ENCODE peak calls at places on chromosomes 5 and 9, in seven cellular contexts. F is HepG2, C is SK-N-SH, Y is HCT116, Q is K562, E is H1, K is GM12878. N is an unnamed sample.

GRCh38 chr9:31608413-31608812 is 776.0 kb upstream of the ACO1 start:
- DNase-seq in E (no peak), Q (no peak), C (no peak), F (no peak), Y (no peak), K (no peak), N (no peak)

GRCh38 chr5:139836469-139837208 is 41.0 kb downstream of the PSD2 start:
- DNase-seq in Q (no peak), E (no peak), F (no peak), K (no peak), C (no peak), Y (no peak), N (no peak)

GRCh38 chr5:94853122-94853521 is 234.7 kb downstream of the SLF1 start:
- DNase-seq in F (no peak), E (no peak), C (no peak), Q (no peak), K (no peak), Y (no peak), N (no peak)

GRCh38 chr5:17374973-17375844 is 122.8 kb upstream of the TAF11L2 start:
- DNase-seq in F (peak; percentile 21), Y (no peak), E (peak; percentile 47), Q (no peak), K (no peak), C (peak; percentile 49), N (no peak)

GRCh38 chr9:33294670-33295432 is 4.5 kb downstream of the NFX1 start:
- DNase-seq in F (no peak), C (no peak), K (no peak), Y (no peak), E (no peak), Q (no peak), N (no peak)

GRCh38 chr5:165296401-165297130 is 1791.1 kb downstream of the MAT2B start:
- DNase-seq in F (no peak), E (no peak), K (no peak), Y (no peak), Q (no peak), C (no peak), N (no peak)

GRCh38 chr5:125342938-125343401 is 596.5 kb upstream of the ZNF608 start:
- DNase-seq in K (no peak), E (no peak), Q (no peak), F (no peak), C (no peak), Y (no peak), N (no peak)

GRCh38 chr5:56638061-56638621 is 177.2 kb upstream of the MAP3K1 start:
- DNase-seq in Q (no peak), Y (no peak), E (no peak), C (peak; percentile 20), K (no peak), F (peak; percentile 94), N (no peak)

GRCh38 chr5:31990701-31991110 is 183.4 kb downstream of the GOLPH3 start:
- DNase-seq in Y (no peak), K (no peak), Q (no peak), C (no peak), E (no peak), F (no peak), N (no peak)

GRCh38 chr9:6692891-6693361 is 47.4 kb upstream of the GLDC start:
- DNase-seq in Q (no peak), F (no peak), Y (no peak), C (no peak), K (no peak), E (no peak), N (no peak)

GRCh38 chr9:79242489-79242888 is 329.3 kb upstream of the TLE4 start:
- DNase-seq in C (no peak), Q (no peak), F (no peak), Y (no peak), K (no peak), E (no peak), N (no peak)

GRCh38 chr5:110769282-110769681 is 30.5 kb downstream of the SLC25A46 start:
- DNase-seq in Q (no peak), F (no peak), Y (no peak), K (no peak), E (no peak), C (no peak), N (no peak)

GRCh38 chr5:35484241-35484640 is 133.4 kb upstream of the SPEF2 start:
- DNase-seq in C (no peak), Y (no peak), F (no peak), K (no peak), Q (no peak), E (no peak), N (no peak)

GRCh38 chr5:66872688-66873333 is 276.6 kb downstream of the MAST4 start:
- DNase-seq in F (no peak), Q (no peak), Y (no peak), C (no peak), K (no peak), E (no peak), N (no peak)

GRCh38 chr9:111983484-111983908 is 86.9 kb downstream of the UGCG start:
- DNase-seq in F (no peak), Y (no peak), C (no peak), Q (no peak), K (peak; percentile 94), E (no peak), N (no peak)

GRCh38 chr5:78819707-78820106 is 165.4 kb downstream of the ARSB start:
- DNase-seq in F (no peak), K (no peak), E (no peak), Q (no peak), Y (no peak), C (no peak), N (no peak)

GRCh38 chr5:103849934-103850333 is 287.3 kb upstream of the NUDT12 start:
- DNase-seq in Y (peak; percentile 73), K (peak; percentile 7), C (no peak), Q (no peak), E (no peak), F (no peak), N (peak; percentile 42)

GRCh38 chr9:127004946-127005769 is 90.6 kb downstream of the RALGPS1 start:
- DNase-seq in Q (no peak), E (no peak), C (no peak), K (peak; percentile 98), F (no peak), Y (no peak), N (no peak)

GRCh38 chr5:169716287-169716686 is 79.2 kb downstream of the DOCK2 start:
- DNase-seq in K (no peak), C (no peak), Q (no peak), Y (no peak), F (no peak), E (no peak), N (no peak)

GRCh38 chr9:69674112-69674511 is 1.9 kb upstream of the APBA1 start:
- DNase-seq in F (no peak), E (no peak), K (no peak), Q (no peak), Y (peak; percentile 16), C (no peak), N (no peak)

GRCh38 chr5:158978061-158978745 is 121.5 kb downstream of the EBF1 start:
- DNase-seq in F (no peak), Y (no peak), Q (no peak), C (no peak), K (no peak), E (no peak), N (no peak)

GRCh38 chr9:130713286-130713975 is 19.9 kb downstream of the EXOSC2 start:
- DNase-seq in E (no peak), C (no peak), Q (no peak), Y (no peak), F (no peak), K (no peak), N (no peak)

GRCh38 chr9:114231218-114232090 is 76.1 kb downstream of the COL27A1 start:
- DNase-seq in Q (no peak), Y (no peak), K (no peak), F (no peak), C (peak; percentile 65), E (no peak), N (no peak)

GRCh38 chr9:118594428-118594827 is 774.8 kb downstream of the BRINP1 start:
- DNase-seq in F (no peak), Q (no peak), E (no peak), Y (no peak), C (no peak), K (no peak), N (no peak)

GRCh38 chr9:14168381-14168780 is 145.6 kb downstream of the NFIB start:
- DNase-seq in K (no peak), C (no peak), Y (no peak), F (no peak), Q (no peak), E (no peak), N (no peak)

GRCh38 chr9:95192631-95193030 is 124.9 kb downstream of the FANCC start:
- DNase-seq in E (no peak), C (no peak), F (no peak), Q (no peak), K (no peak), Y (no peak), N (no peak)

GRCh38 chr9:95185931-95186330 is 131.6 kb downstream of the FANCC start:
- DNase-seq in C (no peak), K (no peak), E (no peak), F (no peak), Y (no peak), Q (no peak), N (no peak)

GRCh38 chr9:95188459-95188858 is 129.1 kb downstream of the FANCC start:
- DNase-seq in K (no peak), E (no peak), Y (no peak), F (no peak), C (no peak), Q (no peak), N (no peak)

GRCh38 chr9:95190413-95190812 is 127.1 kb downstream of the FANCC start:
- DNase-seq in E (no peak), Q (no peak), F (no peak), C (no peak), K (no peak), Y (no peak), N (no peak)

GRCh38 chr9:95189230-95190098 is 128.0 kb downstream of the FANCC start:
- DNase-seq in C (peak; percentile 30), Y (no peak), K (no peak), F (peak; percentile 35), E (no peak), Q (no peak), N (no peak)
- H3K27ac ChIP-seq in C (peak overlapping the region; percentile 62), Y (no peak overlapping the region), K (no peak overlapping the region), F (no peak overlapping the region), E (no peak overlapping the region), Q (no peak overlapping the region), N (no peak overlapping the region)

GRCh38 chr5:134837530-134838181 is 8.1 kb upstream of the C5orf24 start:
- DNase-seq in Y (no peak), C (no peak), F (peak; percentile 50), K (no peak), E (no peak), Q (no peak), N (no peak)
- H3K4me3 ChIP-seq in Y (no peak overlapping the region), C (no peak overlapping the region), F (no peak overlapping the region), K (no peak overlapping the region), E (no peak overlapping the region), Q (no peak overlapping the region), N (no peak overlapping the region)

GRCh38 chr5:10331341-10331796 is 22.1 kb upstream of the MARCHF6 start:
- DNase-seq in F (peak; percentile 89), K (no peak), C (no peak), Y (no peak), E (no peak), Q (no peak), N (no peak)
- TF ChIP-seq SIN3A in F (no peak), K (no peak), C (no peak), Y (no peak), E (no peak), Q (no peak), N (no peak)

DNA sequence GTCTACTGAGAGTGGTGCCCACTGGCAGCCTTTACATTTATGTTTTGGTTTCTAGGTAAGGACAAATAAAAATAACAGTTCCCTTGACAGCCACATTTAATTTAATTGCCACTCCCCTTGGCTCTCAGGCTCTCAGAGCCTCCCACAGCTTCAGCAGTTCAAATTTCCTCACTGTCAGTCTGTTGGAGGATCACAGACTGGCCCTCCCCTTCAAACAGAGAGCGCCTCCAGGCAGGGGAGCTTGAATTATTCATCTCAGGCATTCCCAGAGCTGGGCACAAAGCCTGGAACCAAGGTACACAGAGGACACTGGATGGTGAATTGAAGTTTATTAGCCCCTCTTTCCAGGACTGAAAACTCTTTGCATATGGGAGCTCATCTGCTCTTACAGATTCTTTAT is 407.7 kb downstream of the SPOCK1 start:
- DNase-seq in Q (no peak), E (no peak), F (no peak), K (no peak), C (no peak), Y (no peak), N (no peak)
- H3K27ac ChIP-seq in Q (no peak overlapping the region), E (no peak overlapping the region), F (no peak overlapping the region), K (no peak overlapping the region), C (no peak overlapping the region), Y (no peak overlapping the region), N (no peak overlapping the region)